ENCODE peak calls at places on chromosomes 16 and 17, in nine cellular contexts. One of them, this sample, is unnamed.

GRCh38 chr17:78611636-78612035 is 34.4 kb upstream of the DNAH17 start:
- DNase-seq in H7: no peak
- DNase-seq in body of pancreas: no peak
- DNase-seq in heart left ventricle: no peak
- DNase-seq in left ventricle myocardium inferior: no peak
- DNase-seq in colonic mucosa: no peak
- DNase-seq in psoas muscle: no peak
- DNase-seq in tibial nerve: no peak
- DNase-seq in CD8-positive, alpha-beta memory T cell: no peak
- DNase-seq in this sample: no peak

GRCh38 chr17:144936-145670 is 7.7 kb downstream of the SCGB1C2 start:
- DNase-seq in H7: no peak
- DNase-seq in body of pancreas: no peak
- DNase-seq in heart left ventricle: peak; percentile 10
- DNase-seq in left ventricle myocardium inferior: peak; percentile 6
- DNase-seq in colonic mucosa: peak; percentile 12
- DNase-seq in psoas muscle: no peak
- DNase-seq in tibial nerve: no peak
- DNase-seq in CD8-positive, alpha-beta memory T cell: no peak
- DNase-seq in this sample: no peak

GRCh38 chr16:81367821-81368220 is 53.1 kb downstream of the GAN start:
- DNase-seq in H7: no peak
- DNase-seq in body of pancreas: no peak
- DNase-seq in heart left ventricle: no peak
- DNase-seq in left ventricle myocardium inferior: no peak
- DNase-seq in colonic mucosa: no peak
- DNase-seq in psoas muscle: no peak
- DNase-seq in tibial nerve: no peak
- DNase-seq in CD8-positive, alpha-beta memory T cell: no peak
- DNase-seq in this sample: no peak

GRCh38 chr17:81368623-81369022 is 26.6 kb upstream of the BAHCC1 start:
- DNase-seq in H7: no peak
- DNase-seq in body of pancreas: no peak
- DNase-seq in heart left ventricle: no peak
- DNase-seq in left ventricle myocardium inferior: no peak
- DNase-seq in colonic mucosa: no peak
- DNase-seq in psoas muscle: no peak
- DNase-seq in tibial nerve: no peak
- DNase-seq in CD8-positive, alpha-beta memory T cell: no peak
- DNase-seq in this sample: no peak

GRCh38 chr17:75849724-75850123 is 5.4 kb downstream of the WBP2 start:
- DNase-seq in H7: no peak
- DNase-seq in body of pancreas: no peak
- DNase-seq in heart left ventricle: no peak
- DNase-seq in left ventricle myocardium inferior: no peak
- DNase-seq in colonic mucosa: no peak
- DNase-seq in psoas muscle: no peak
- DNase-seq in tibial nerve: no peak
- DNase-seq in CD8-positive, alpha-beta memory T cell: no peak
- DNase-seq in this sample: no peak

GRCh38 chr17:79746955-79747507 is 16.3 kb downstream of the ENPP7 start:
- DNase-seq in H7: peak; percentile 73
- DNase-seq in body of pancreas: no peak
- DNase-seq in heart left ventricle: no peak
- DNase-seq in left ventricle myocardium inferior: no peak
- DNase-seq in colonic mucosa: no peak
- DNase-seq in psoas muscle: no peak
- DNase-seq in tibial nerve: no peak
- DNase-seq in CD8-positive, alpha-beta memory T cell: no peak
- DNase-seq in this sample: no peak

GRCh38 chr17:2980904-2981246 is 82.5 kb downstream of the OR1D5 start:
- DNase-seq in H7: no peak
- DNase-seq in body of pancreas: no peak
- DNase-seq in heart left ventricle: no peak
- DNase-seq in left ventricle myocardium inferior: no peak
- DNase-seq in colonic mucosa: no peak
- DNase-seq in psoas muscle: no peak
- DNase-seq in tibial nerve: no peak
- DNase-seq in CD8-positive, alpha-beta memory T cell: no peak
- DNase-seq in this sample: no peak

GRCh38 chr16:88817785-88818609 is 6.3 kb upstream of the APRT start:
- DNase-seq in H7: no peak
- DNase-seq in body of pancreas: no peak
- DNase-seq in heart left ventricle: no peak
- DNase-seq in left ventricle myocardium inferior: no peak
- DNase-seq in colonic mucosa: no peak
- DNase-seq in psoas muscle: no peak
- DNase-seq in tibial nerve: no peak
- DNase-seq in CD8-positive, alpha-beta memory T cell: no peak
- DNase-seq in this sample: no peak

GRCh38 chr16:69567031-69567680 is 1.4 kb downstream of the NFAT5 start:
- DNase-seq in H7: no peak
- DNase-seq in body of pancreas: peak; percentile 18
- DNase-seq in heart left ventricle: no peak
- DNase-seq in left ventricle myocardium inferior: no peak
- DNase-seq in colonic mucosa: no peak
- DNase-seq in psoas muscle: no peak
- DNase-seq in tibial nerve: no peak
- DNase-seq in CD8-positive, alpha-beta memory T cell: no peak
- DNase-seq in this sample: no peak

GRCh38 chr17:74185786-74186185 is 17.7 kb upstream of the RPL38 start:
- DNase-seq in H7: peak; percentile 20
- DNase-seq in body of pancreas: no peak
- DNase-seq in heart left ventricle: no peak
- DNase-seq in left ventricle myocardium inferior: no peak
- DNase-seq in colonic mucosa: no peak
- DNase-seq in psoas muscle: no peak
- DNase-seq in tibial nerve: no peak
- DNase-seq in CD8-positive, alpha-beta memory T cell: no peak
- DNase-seq in this sample: no peak

GRCh38 chr17:76427457-76428231 is 25.3 kb downstream of the UBE2O start:
- DNase-seq in H7: no peak
- DNase-seq in body of pancreas: peak; percentile 29
- DNase-seq in heart left ventricle: no peak
- DNase-seq in left ventricle myocardium inferior: no peak
- DNase-seq in colonic mucosa: no peak
- DNase-seq in psoas muscle: no peak
- DNase-seq in tibial nerve: no peak
- DNase-seq in CD8-positive, alpha-beta memory T cell: no peak
- DNase-seq in this sample: peak; percentile 53

GRCh38 chr16:30567991-30568638 is 3.4 kb downstream of the ZNF688 start:
- DNase-seq in H7: no peak
- DNase-seq in body of pancreas: no peak
- DNase-seq in heart left ventricle: no peak
- DNase-seq in left ventricle myocardium inferior: no peak
- DNase-seq in colonic mucosa: no peak
- DNase-seq in psoas muscle: no peak
- DNase-seq in tibial nerve: no peak
- DNase-seq in CD8-positive, alpha-beta memory T cell: peak; percentile 26
- DNase-seq in this sample: peak; percentile 73

GRCh38 chr17:73770115-73770848 is 126.0 kb upstream of the SDK2 start:
- DNase-seq in H7: no peak
- DNase-seq in body of pancreas: peak; percentile 92
- DNase-seq in heart left ventricle: peak; percentile 91
- DNase-seq in left ventricle myocardium inferior: peak; percentile 88
- DNase-seq in colonic mucosa: peak; percentile 81
- DNase-seq in psoas muscle: peak; percentile 81
- DNase-seq in tibial nerve: peak; percentile 81
- DNase-seq in CD8-positive, alpha-beta memory T cell: no peak
- DNase-seq in this sample: peak; percentile 23

GRCh38 chr16:3264137-3265036 is 8.0 kb upstream of the MEFV start:
- DNase-seq in H7: peak; percentile 98
- DNase-seq in body of pancreas: peak; percentile 92
- DNase-seq in heart left ventricle: peak; percentile 97
- DNase-seq in left ventricle myocardium inferior: peak; percentile 96
- DNase-seq in colonic mucosa: peak; percentile 98
- DNase-seq in psoas muscle: peak; percentile 98
- DNase-seq in tibial nerve: peak; percentile 78
- DNase-seq in CD8-positive, alpha-beta memory T cell: peak; percentile 95
- DNase-seq in this sample: peak; percentile 94

GRCh38 chr17:28204751-28205150 is 114.2 kb upstream of the TMEM97 start:
- DNase-seq in H7: no peak
- DNase-seq in body of pancreas: no peak
- DNase-seq in heart left ventricle: no peak
- DNase-seq in left ventricle myocardium inferior: no peak
- DNase-seq in colonic mucosa: no peak
- DNase-seq in psoas muscle: no peak
- DNase-seq in tibial nerve: no peak
- DNase-seq in CD8-positive, alpha-beta memory T cell: no peak
- DNase-seq in this sample: no peak

GRCh38 chr17:21548236-21548635 is 144.1 kb upstream of the KCNJ18 start:
- DNase-seq in H7: no peak
- DNase-seq in body of pancreas: no peak
- DNase-seq in heart left ventricle: no peak
- DNase-seq in left ventricle myocardium inferior: no peak
- DNase-seq in colonic mucosa: no peak
- DNase-seq in psoas muscle: no peak
- DNase-seq in tibial nerve: no peak
- DNase-seq in CD8-positive, alpha-beta memory T cell: no peak
- DNase-seq in this sample: no peak

GRCh38 chr17:45366691-45367090 is 49.9 kb upstream of the MAP3K14 start:
- DNase-seq in H7: peak; percentile 39
- DNase-seq in body of pancreas: no peak
- DNase-seq in heart left ventricle: no peak
- DNase-seq in left ventricle myocardium inferior: no peak
- DNase-seq in colonic mucosa: no peak
- DNase-seq in psoas muscle: no peak
- DNase-seq in tibial nerve: no peak
- DNase-seq in CD8-positive, alpha-beta memory T cell: no peak
- DNase-seq in this sample: no peak

GRCh38 chr17:64599827-64600226 is 62.3 kb downstream of the SMURF2 start:
- DNase-seq in H7: no peak
- DNase-seq in body of pancreas: no peak
- DNase-seq in heart left ventricle: no peak
- DNase-seq in left ventricle myocardium inferior: no peak
- DNase-seq in colonic mucosa: no peak
- DNase-seq in psoas muscle: no peak
- DNase-seq in tibial nerve: no peak
- DNase-seq in CD8-positive, alpha-beta memory T cell: no peak
- DNase-seq in this sample: no peak

DNA sequence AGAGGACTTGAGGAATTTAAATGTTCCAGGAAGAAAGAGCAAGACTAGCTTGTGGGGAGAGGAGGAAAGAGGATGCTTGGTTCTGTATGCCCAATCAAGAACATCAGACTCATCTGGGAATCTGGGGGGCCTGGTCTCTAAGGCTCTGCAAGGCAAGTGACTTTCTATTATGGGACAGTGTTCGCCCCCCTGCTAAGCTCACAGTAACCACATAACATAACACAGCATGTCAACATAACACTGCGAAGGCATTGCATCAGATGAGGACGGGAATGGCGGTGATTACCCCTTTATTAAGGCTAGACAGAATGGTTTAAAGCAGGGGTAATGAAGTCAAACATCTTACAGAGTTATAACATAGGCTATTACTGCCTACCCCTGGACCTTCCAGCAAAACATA is 176.6 kb upstream of the IRX6 start:
- DNase-seq in H7: no peak
- DNase-seq in body of pancreas: no peak
- DNase-seq in heart left ventricle: no peak
- DNase-seq in left ventricle myocardium inferior: no peak
- DNase-seq in colonic mucosa: no peak
- DNase-seq in psoas muscle: no peak
- DNase-seq in tibial nerve: no peak
- DNase-seq in CD8-positive, alpha-beta memory T cell: no peak
- DNase-seq in this sample: no peak
- H3K4me3 ChIP-seq in H7: no peak overlapping the region
- H3K4me3 ChIP-seq in body of pancreas: no peak overlapping the region
- H3K4me3 ChIP-seq in heart left ventricle: no peak overlapping the region
- H3K4me3 ChIP-seq in left ventricle myocardium inferior: no peak overlapping the region
- H3K4me3 ChIP-seq in colonic mucosa: no peak overlapping the region
- H3K4me3 ChIP-seq in psoas muscle: no peak overlapping the region
- H3K4me3 ChIP-seq in tibial nerve: no peak overlapping the region
- H3K4me3 ChIP-seq in CD8-positive, alpha-beta memory T cell: no peak overlapping the region
- H3K4me3 ChIP-seq in this sample: no peak overlapping the region

GRCh38 chr17:6070280-6070894 is at the start of gene WSCD1:
- DNase-seq in H7: peak; percentile 95
- DNase-seq in body of pancreas: peak; percentile 63
- DNase-seq in heart left ventricle: no peak
- DNase-seq in left ventricle myocardium inferior: no peak
- DNase-seq in colonic mucosa: peak; percentile 24
- DNase-seq in psoas muscle: peak; percentile 62
- DNase-seq in tibial nerve: no peak
- DNase-seq in CD8-positive, alpha-beta memory T cell: no peak
- DNase-seq in this sample: no peak
- H3K4me3 ChIP-seq in H7: peak within 1 kb of the TSS; percentile 65
- H3K4me3 ChIP-seq in body of pancreas: peak within 1 kb of the TSS; percentile 18
- H3K4me3 ChIP-seq in heart left ventricle: peak within 1 kb of the TSS; percentile 76
- H3K4me3 ChIP-seq in left ventricle myocardium inferior: peak within 1 kb of the TSS; percentile 79
- H3K4me3 ChIP-seq in colonic mucosa: peak within 1 kb of the TSS; percentile 49
- H3K4me3 ChIP-seq in psoas muscle: peak within 1 kb of the TSS; percentile 72
- H3K4me3 ChIP-seq in tibial nerve: peak within 1 kb of the TSS; percentile 35
- H3K4me3 ChIP-seq in CD8-positive, alpha-beta memory T cell: peak within 1 kb of the TSS; percentile 19
- H3K4me3 ChIP-seq in this sample: peak within 1 kb of the TSS; percentile 54

GRCh38 chr17:32722733-32723132 is 154.2 kb downstream of the MYO1D start:
- DNase-seq in H7: no peak
- DNase-seq in body of pancreas: no peak
- DNase-seq in heart left ventricle: no peak
- DNase-seq in left ventricle myocardium inferior: no peak
- DNase-seq in colonic mucosa: no peak
- DNase-seq in psoas muscle: no peak
- DNase-seq in tibial nerve: no peak
- DNase-seq in CD8-positive, alpha-beta memory T cell: no peak
- DNase-seq in this sample: no peak

GRCh38 chr17:32719702-32720101 is 157.2 kb downstream of the MYO1D start:
- DNase-seq in H7: no peak
- DNase-seq in body of pancreas: no peak
- DNase-seq in heart left ventricle: no peak
- DNase-seq in left ventricle myocardium inferior: no peak
- DNase-seq in colonic mucosa: no peak
- DNase-seq in psoas muscle: no peak
- DNase-seq in tibial nerve: no peak
- DNase-seq in CD8-positive, alpha-beta memory T cell: no peak
- DNase-seq in this sample: no peak

GRCh38 chr17:32725697-32726096 is 151.2 kb downstream of the MYO1D start:
- DNase-seq in H7: no peak
- DNase-seq in body of pancreas: no peak
- DNase-seq in heart left ventricle: no peak
- DNase-seq in left ventricle myocardium inferior: no peak
- DNase-seq in colonic mucosa: no peak
- DNase-seq in psoas muscle: no peak
- DNase-seq in tibial nerve: no peak
- DNase-seq in CD8-positive, alpha-beta memory T cell: no peak
- DNase-seq in this sample: no peak

GRCh38 chr17:32720671-32721070 is 156.3 kb downstream of the MYO1D start:
- DNase-seq in H7: no peak
- DNase-seq in body of pancreas: no peak
- DNase-seq in heart left ventricle: no peak
- DNase-seq in left ventricle myocardium inferior: no peak
- DNase-seq in colonic mucosa: no peak
- DNase-seq in psoas muscle: no peak
- DNase-seq in tibial nerve: no peak
- DNase-seq in CD8-positive, alpha-beta memory T cell: no peak
- DNase-seq in this sample: no peak

GRCh38 chr17:32723310-32723955 is 153.5 kb downstream of the MYO1D start:
- DNase-seq in H7: no peak
- DNase-seq in body of pancreas: no peak
- DNase-seq in heart left ventricle: peak; percentile 20
- DNase-seq in left ventricle myocardium inferior: peak; percentile 33
- DNase-seq in colonic mucosa: no peak
- DNase-seq in psoas muscle: no peak
- DNase-seq in tibial nerve: no peak
- DNase-seq in CD8-positive, alpha-beta memory T cell: no peak
- DNase-seq in this sample: no peak
- H3K4me3 ChIP-seq in H7: no peak overlapping the region
- H3K4me3 ChIP-seq in body of pancreas: no peak overlapping the region
- H3K4me3 ChIP-seq in heart left ventricle: no peak overlapping the region
- H3K4me3 ChIP-seq in left ventricle myocardium inferior: no peak overlapping the region
- H3K4me3 ChIP-seq in colonic mucosa: no peak overlapping the region
- H3K4me3 ChIP-seq in psoas muscle: no peak overlapping the region
- H3K4me3 ChIP-seq in tibial nerve: no peak overlapping the region
- H3K4me3 ChIP-seq in CD8-positive, alpha-beta memory T cell: no peak overlapping the region
- H3K4me3 ChIP-seq in this sample: no peak overlapping the region

GRCh38 chr17:54353789-54354525 is 531.2 kb downstream of the KIF2B start:
- DNase-seq in H7: no peak
- DNase-seq in body of pancreas: no peak
- DNase-seq in heart left ventricle: no peak
- DNase-seq in left ventricle myocardium inferior: no peak
- DNase-seq in colonic mucosa: no peak
- DNase-seq in psoas muscle: no peak
- DNase-seq in tibial nerve: no peak
- DNase-seq in CD8-positive, alpha-beta memory T cell: no peak
- DNase-seq in this sample: no peak
- H3K4me3 ChIP-seq in H7: no peak overlapping the region
- H3K4me3 ChIP-seq in body of pancreas: no peak overlapping the region
- H3K4me3 ChIP-seq in heart left ventricle: no peak overlapping the region
- H3K4me3 ChIP-seq in left ventricle myocardium inferior: no peak overlapping the region
- H3K4me3 ChIP-seq in colonic mucosa: no peak overlapping the region
- H3K4me3 ChIP-seq in psoas muscle: no peak overlapping the region
- H3K4me3 ChIP-seq in tibial nerve: no peak overlapping the region
- H3K4me3 ChIP-seq in CD8-positive, alpha-beta memory T cell: no peak overlapping the region
- H3K4me3 ChIP-seq in this sample: no peak overlapping the region